ENCODE peak calls at places on chromosomes 11 and 22, in four cellular contexts. K, X, U and G are unnamed samples.

GRCh38 chr11:47004595-47005033 is 68.1 kb downstream of the CSTPP1 start:
- DNase-seq in K (peak; percentile 23), X (peak; percentile 81), U (peak; percentile 98), G (peak; percentile 66)

GRCh38 chr22:27715078-27715477 is 86.5 kb downstream of the MN1 start:
- DNase-seq in K (peak; percentile 72), X (no peak), U (no peak), G (no peak)

GRCh38 chr11:123458501-123458900 is 28.4 kb downstream of the GRAMD1B start:
- DNase-seq in K (no peak), X (no peak), U (no peak), G (no peak)

GRCh38 chr11:15038963-15039362 is 34.4 kb upstream of the CALCB start:
- DNase-seq in K (no peak), X (no peak), U (peak; percentile 24), G (no peak)

GRCh38 chr11:46342237-46342636 is 5.0 kb upstream of the DGKZ start:
- DNase-seq in K (no peak), X (no peak), U (no peak), G (no peak)

GRCh38 chr11:102810943-102811528 is 13.1 kb upstream of the MMP1 start:
- DNase-seq in K (no peak), X (no peak), U (peak; percentile 46), G (no peak)

GRCh38 chr11:21514298-21514697 is 678.6 kb upstream of the ANO5 start:
- DNase-seq in K (no peak), X (no peak), U (no peak), G (no peak)

GRCh38 chr11:118202599-118203422 is 22.0 kb downstream of the JAML start:
- DNase-seq in K (no peak), X (no peak), U (no peak), G (no peak)

GRCh38 chr11:46894506-46894905 is 23.8 kb downstream of the LRP4 start:
- DNase-seq in K (no peak), X (no peak), U (no peak), G (no peak)

GRCh38 chr11:110919241-110919893 is 207.1 kb upstream of the ARHGAP20 start:
- DNase-seq in K (no peak), X (no peak), U (no peak), G (no peak)

GRCh38 chr11:69637956-69638871 is 2.7 kb upstream of the CCND1 start:
- DNase-seq in K (no peak), X (peak; percentile 78), U (peak; percentile 72), G (no peak)

GRCh38 chr11:726278-726915 is 20.4 kb downstream of the EPS8L2 start:
- DNase-seq in K (no peak), X (peak; percentile 69), U (no peak), G (peak; percentile 78)

GRCh38 chr11:131849485-131849884 is 479.1 kb downstream of the NTM start:
- DNase-seq in K (no peak), X (no peak), U (no peak), G (no peak)

GRCh38 chr11:17391493-17392355 is 3.3 kb upstream of the KCNJ11 start:
- DNase-seq in K (no peak), X (no peak), U (no peak), G (no peak)

GRCh38 chr22:45454260-45454659 is 40.8 kb downstream of the RIBC2 start:
- DNase-seq in K (no peak), X (no peak), U (peak; percentile 96), G (no peak)

GRCh38 chr11:110979696-110980095 is 265.8 kb upstream of the POU2AF2 start:
- DNase-seq in K (no peak), X (no peak), U (no peak), G (no peak)

GRCh38 chr11:36013950-36014349 is 70.1 kb downstream of the LDLRAD3 start:
- DNase-seq in K (no peak), X (no peak), U (no peak), G (no peak)

GRCh38 chr11:10809373-10810199 is 860 bp upstream of the EIF4G2 start:
- DNase-seq in K (peak; percentile 58), X (peak; percentile 56), U (peak; percentile 83), G (no peak)

GRCh38 chr11:62445314-62445740 is 26.5 kb downstream of the SCGB1A1 start:
- DNase-seq in K (no peak), X (peak; percentile 53), U (peak; percentile 86), G (peak; percentile 83)